ENCODE peak calls at places on chromosomes 12 and 14, in four cellular contexts. One of them, this sample, is unnamed.

GRCh38 chr14:61211476-61212262 is 69.5 kb downstream of the TMEM30B start:
- DNase-seq in lung: no peak
- DNase-seq in CD4-positive, alpha-beta T cell: no peak
- DNase-seq in right lobe of liver: no peak
- DNase-seq in this sample: no peak

GRCh38 chr12:15979096-15980091 is 68.3 kb downstream of the DERA start:
- DNase-seq in lung: no peak
- DNase-seq in CD4-positive, alpha-beta T cell: no peak
- DNase-seq in right lobe of liver: no peak
- DNase-seq in this sample: no peak

GRCh38 chr14:64778114-64778754 is 74.0 kb downstream of the PLEKHG3 start:
- DNase-seq in lung: no peak
- DNase-seq in CD4-positive, alpha-beta T cell: no peak
- DNase-seq in right lobe of liver: peak
- DNase-seq in this sample: peak

GRCh38 chr14:73743431-73743931 is 29.3 kb upstream of the PNMA1 start:
- DNase-seq in lung: peak
- DNase-seq in CD4-positive, alpha-beta T cell: peak
- DNase-seq in right lobe of liver: peak
- DNase-seq in this sample: no peak

GRCh38 chr14:81323621-81324400 is 76.3 kb downstream of the STON2 start:
- DNase-seq in lung: peak
- DNase-seq in CD4-positive, alpha-beta T cell: no peak
- DNase-seq in right lobe of liver: no peak
- DNase-seq in this sample: no peak

GRCh38 chr12:28278499-28278898 is 88.2 kb downstream of the CCDC91 start:
- DNase-seq in lung: no peak
- DNase-seq in CD4-positive, alpha-beta T cell: no peak
- DNase-seq in right lobe of liver: no peak
- DNase-seq in this sample: no peak

GRCh38 chr14:64113279-64113678 is 180.9 kb downstream of the ESR2 start:
- DNase-seq in lung: no peak
- DNase-seq in CD4-positive, alpha-beta T cell: no peak
- DNase-seq in right lobe of liver: peak
- DNase-seq in this sample: no peak

GRCh38 chr14:74838141-74838540 is 37.8 kb downstream of the PROX2 start:
- DNase-seq in lung: no peak
- DNase-seq in CD4-positive, alpha-beta T cell: no peak
- DNase-seq in right lobe of liver: no peak
- DNase-seq in this sample: no peak

GRCh38 chr12:15797818-15798217 is 8.6 kb upstream of the EPS8 start:
- DNase-seq in lung: no peak
- DNase-seq in CD4-positive, alpha-beta T cell: no peak
- DNase-seq in right lobe of liver: no peak
- DNase-seq in this sample: no peak

GRCh38 chr14:77123381-77124344 is 17.9 kb downstream of the ZDHHC22 start:
- DNase-seq in lung: peak
- DNase-seq in CD4-positive, alpha-beta T cell: no peak
- DNase-seq in right lobe of liver: peak
- DNase-seq in this sample: no peak

GRCh38 chr14:104992501-104992900 is 6.9 kb downstream of the CLBA1 start:
- DNase-seq in lung: no peak
- DNase-seq in CD4-positive, alpha-beta T cell: no peak
- DNase-seq in right lobe of liver: no peak
- DNase-seq in this sample: no peak

GRCh38 chr14:89540009-89540829 is 123.2 kb upstream of the FOXN3 start:
- DNase-seq in lung: no peak
- DNase-seq in CD4-positive, alpha-beta T cell: no peak
- DNase-seq in right lobe of liver: no peak
- DNase-seq in this sample: no peak

GRCh38 chr12:113103756-113104450 is 31.7 kb downstream of the RASAL1 start:
- DNase-seq in lung: no peak
- DNase-seq in CD4-positive, alpha-beta T cell: peak
- DNase-seq in right lobe of liver: no peak
- DNase-seq in this sample: no peak

GRCh38 chr14:89442280-89442679 is 25.2 kb upstream of the FOXN3 start:
- DNase-seq in lung: no peak
- DNase-seq in CD4-positive, alpha-beta T cell: no peak
- DNase-seq in right lobe of liver: no peak
- DNase-seq in this sample: peak

GRCh38 chr12:30694412-30694955 is 1.2 kb downstream of the IPO8 start:
- DNase-seq in lung: no peak
- DNase-seq in CD4-positive, alpha-beta T cell: no peak
- DNase-seq in right lobe of liver: no peak
- DNase-seq in this sample: no peak

GRCh38 chr14:49463146-49463545 is 123.0 kb downstream of the RPS29 start:
- DNase-seq in lung: no peak
- DNase-seq in CD4-positive, alpha-beta T cell: no peak
- DNase-seq in right lobe of liver: no peak
- DNase-seq in this sample: no peak

GRCh38 chr12:53754633-53755261 is 3.0 kb upstream of the CISTR start:
- DNase-seq in lung: peak
- DNase-seq in CD4-positive, alpha-beta T cell: no peak
- DNase-seq in right lobe of liver: no peak
- DNase-seq in this sample: no peak

GRCh38 chr14:57362356-57362755 is 28.0 kb upstream of the NAA30 start:
- DNase-seq in lung: no peak
- DNase-seq in CD4-positive, alpha-beta T cell: no peak
- DNase-seq in right lobe of liver: no peak
- DNase-seq in this sample: no peak

GRCh38 chr12:51200806-51201205 is 17.1 kb downstream of the POU6F1 start:
- DNase-seq in lung: no peak
- DNase-seq in CD4-positive, alpha-beta T cell: no peak
- DNase-seq in right lobe of liver: no peak
- DNase-seq in this sample: peak

GRCh38 chr12:47382305-47382704 is 302.5 kb upstream of the AMIGO2 start:
- DNase-seq in lung: no peak
- DNase-seq in CD4-positive, alpha-beta T cell: no peak
- DNase-seq in right lobe of liver: no peak
- DNase-seq in this sample: no peak
- TF ChIP-seq CTCF in lung: no peak
- TF ChIP-seq CTCF in CD4-positive, alpha-beta T cell: no peak
- TF ChIP-seq CTCF in right lobe of liver: no peak
- TF ChIP-seq CTCF in this sample: no peak

DNA sequence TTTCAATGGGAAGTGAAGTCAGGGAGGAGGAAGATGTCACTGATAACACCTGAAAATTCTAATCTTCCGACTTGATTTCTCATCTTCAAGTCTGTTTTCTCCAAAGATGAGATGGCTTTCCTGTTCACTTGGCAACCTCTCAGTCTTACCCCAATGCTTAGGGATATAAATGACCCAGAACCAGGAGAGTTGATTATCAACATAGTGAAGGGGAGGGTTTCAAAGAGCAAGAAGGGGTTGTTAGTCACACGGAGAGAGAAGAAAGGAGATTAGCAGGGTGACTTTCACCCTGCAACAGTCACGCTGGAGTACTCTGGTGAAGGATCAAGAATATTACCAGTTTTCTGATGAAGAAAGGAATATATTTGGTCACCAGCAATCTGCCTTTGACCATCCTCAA is at the start of gene TMEM52B:
- DNase-seq in lung: no peak
- DNase-seq in CD4-positive, alpha-beta T cell: no peak
- DNase-seq in right lobe of liver: no peak
- DNase-seq in this sample: no peak
- TF ChIP-seq CTCF in lung: no peak
- TF ChIP-seq CTCF in CD4-positive, alpha-beta T cell: no peak
- TF ChIP-seq CTCF in right lobe of liver: no peak
- TF ChIP-seq CTCF in this sample: no peak

DNA sequence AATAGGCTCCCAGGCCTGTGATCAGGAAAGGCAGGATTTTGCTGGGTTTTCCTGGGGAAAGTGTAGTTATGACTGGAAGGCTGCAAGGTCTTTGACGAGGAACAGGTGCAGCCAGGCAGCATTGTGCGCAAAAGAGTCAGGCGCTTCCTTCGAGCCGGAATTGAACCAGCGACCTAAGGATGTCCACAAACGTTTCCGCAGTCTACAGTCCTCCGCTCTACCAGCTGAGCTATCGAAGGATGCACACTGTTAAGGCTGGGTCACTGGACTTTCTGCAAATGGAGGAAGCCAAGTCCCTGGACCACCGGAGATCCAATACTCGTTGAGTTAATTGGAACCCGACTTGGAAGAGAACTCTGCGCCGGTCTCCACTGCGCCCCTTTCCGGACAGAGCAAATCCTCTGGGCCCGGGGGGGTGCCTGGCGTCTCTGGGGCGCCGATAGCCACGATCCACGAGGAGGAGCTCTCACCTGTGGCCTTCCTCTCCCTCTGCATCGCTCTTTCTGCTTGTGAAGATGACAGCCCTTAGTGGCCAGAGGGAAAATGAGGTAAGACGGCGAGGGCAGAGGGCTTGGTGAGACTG is 18.4 kb upstream of the OR6S1 start:
- DNase-seq in lung: no peak
- DNase-seq in CD4-positive, alpha-beta T cell: no peak
- DNase-seq in right lobe of liver: no peak
- DNase-seq in this sample: no peak
- TF ChIP-seq CTCF in lung: no peak
- TF ChIP-seq CTCF in CD4-positive, alpha-beta T cell: no peak
- TF ChIP-seq CTCF in right lobe of liver: no peak
- TF ChIP-seq CTCF in this sample: no peak

GRCh38 chr14:100754020-100754419 is 27.3 kb downstream of the DLK1 start:
- DNase-seq in lung: no peak
- DNase-seq in CD4-positive, alpha-beta T cell: no peak
- DNase-seq in right lobe of liver: no peak
- DNase-seq in this sample: no peak
- TF ChIP-seq CTCF in lung: no peak
- TF ChIP-seq CTCF in CD4-positive, alpha-beta T cell: no peak
- TF ChIP-seq CTCF in right lobe of liver: no peak
- TF ChIP-seq CTCF in this sample: no peak

GRCh38 chr12:110613771-110614684 is at the start of gene TCTN1:
- DNase-seq in lung: peak
- DNase-seq in CD4-positive, alpha-beta T cell: peak
- DNase-seq in right lobe of liver: peak
- DNase-seq in this sample: peak
- TF ChIP-seq CTCF in lung: no peak
- TF ChIP-seq CTCF in CD4-positive, alpha-beta T cell: no peak
- TF ChIP-seq CTCF in right lobe of liver: no peak
- TF ChIP-seq CTCF in this sample: peak

DNA sequence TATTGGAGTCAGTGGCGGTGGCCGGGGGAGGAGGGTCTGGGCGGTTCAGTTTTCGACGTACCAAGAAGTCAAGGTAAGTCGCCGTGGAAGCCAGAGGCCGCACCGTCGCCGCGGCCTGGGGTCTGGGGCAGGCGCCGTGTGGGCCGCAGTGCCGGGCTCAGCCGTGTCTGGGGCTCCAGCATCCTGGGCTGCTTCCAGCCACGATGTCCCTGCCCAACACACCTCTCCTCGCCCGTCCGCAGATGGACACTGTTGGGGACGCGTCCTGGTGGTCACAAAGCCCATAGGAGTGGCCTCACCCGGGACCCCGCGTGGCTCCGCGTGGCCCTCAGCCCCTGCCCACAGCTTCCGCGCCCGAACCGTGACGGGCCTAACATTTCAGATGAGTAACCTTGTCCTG is 59.1 kb downstream of the FBRSL1 start:
- DNase-seq in lung: no peak
- DNase-seq in CD4-positive, alpha-beta T cell: no peak
- DNase-seq in right lobe of liver: no peak
- DNase-seq in this sample: no peak
- TF ChIP-seq CTCF in lung: no peak
- TF ChIP-seq CTCF in CD4-positive, alpha-beta T cell: no peak
- TF ChIP-seq CTCF in right lobe of liver: no peak
- TF ChIP-seq CTCF in this sample: no peak

GRCh38 chr12:120971299-120972180 is 6.8 kb upstream of the HNF1A start:
- DNase-seq in lung: no peak
- DNase-seq in CD4-positive, alpha-beta T cell: no peak
- DNase-seq in right lobe of liver: no peak
- DNase-seq in this sample: no peak
- TF ChIP-seq CTCF in lung: peak
- TF ChIP-seq CTCF in CD4-positive, alpha-beta T cell: peak
- TF ChIP-seq CTCF in right lobe of liver: peak
- TF ChIP-seq CTCF in this sample: peak

GRCh38 chr12:22014783-22015144 is 31.3 kb upstream of the CMAS start:
- DNase-seq in lung: no peak
- DNase-seq in CD4-positive, alpha-beta T cell: no peak
- DNase-seq in right lobe of liver: no peak
- DNase-seq in this sample: no peak

GRCh38 chr12:22016982-22017381 is 29.0 kb upstream of the CMAS start:
- DNase-seq in lung: no peak
- DNase-seq in CD4-positive, alpha-beta T cell: no peak
- DNase-seq in right lobe of liver: no peak
- DNase-seq in this sample: no peak

GRCh38 chr12:22014041-22014782 is 31.8 kb upstream of the CMAS start:
- DNase-seq in lung: no peak
- DNase-seq in CD4-positive, alpha-beta T cell: no peak
- DNase-seq in right lobe of liver: no peak
- DNase-seq in this sample: no peak

GRCh38 chr12:22018860-22019259 is 27.2 kb upstream of the CMAS start:
- DNase-seq in lung: no peak
- DNase-seq in CD4-positive, alpha-beta T cell: no peak
- DNase-seq in right lobe of liver: no peak
- DNase-seq in this sample: no peak
- TF ChIP-seq CTCF in lung: no peak
- TF ChIP-seq CTCF in CD4-positive, alpha-beta T cell: peak
- TF ChIP-seq CTCF in right lobe of liver: peak
- TF ChIP-seq CTCF in this sample: peak

GRCh38 chr12:109899783-109900751 is at the start of gene TCHP:
- DNase-seq in lung: peak
- DNase-seq in CD4-positive, alpha-beta T cell: peak
- DNase-seq in right lobe of liver: peak
- DNase-seq in this sample: no peak
- TF ChIP-seq CTCF in lung: peak
- TF ChIP-seq CTCF in CD4-positive, alpha-beta T cell: no peak
- TF ChIP-seq CTCF in right lobe of liver: peak
- TF ChIP-seq CTCF in this sample: peak

DNA sequence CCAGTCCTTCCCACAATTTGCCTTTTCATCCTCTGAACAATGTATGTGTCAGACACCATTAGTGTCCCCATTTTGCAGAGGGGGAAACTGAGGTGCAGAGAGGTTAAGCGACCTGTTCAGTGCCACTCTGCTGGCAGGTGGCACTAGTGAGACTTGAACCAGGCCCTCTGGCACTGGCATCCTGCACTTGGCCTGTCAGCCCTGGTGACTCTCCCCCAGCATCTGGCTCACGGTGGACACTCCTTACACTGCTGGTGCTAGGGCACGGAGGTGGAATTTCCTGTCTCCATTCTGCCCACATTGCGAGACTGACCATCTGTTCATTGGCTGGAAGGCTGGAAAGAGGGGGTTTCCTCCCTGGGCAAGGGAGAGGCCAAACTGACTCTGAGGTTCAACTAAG is 48.7 kb downstream of the CCNK start:
- DNase-seq in lung: no peak
- DNase-seq in CD4-positive, alpha-beta T cell: no peak
- DNase-seq in right lobe of liver: no peak
- DNase-seq in this sample: no peak
- TF ChIP-seq CTCF in lung: no peak
- TF ChIP-seq CTCF in CD4-positive, alpha-beta T cell: no peak
- TF ChIP-seq CTCF in right lobe of liver: peak
- TF ChIP-seq CTCF in this sample: peak

This sample was measured in chondrocyte.